ENCODE peak calls at places on chromosome 17, in six cellular contexts. Q, D, V, T, N and I are unnamed samples.

GRCh38 chr17:44909681-44910144 is 5.6 kb downstream of the GFAP start:
- DNase-seq in Q (no peak), D (no peak), V (no peak), T (no peak), N (no peak), I (no peak)

GRCh38 chr17:14545156-14545906 is 244.4 kb downstream of the HS3ST3B1 start:
- DNase-seq in Q (no peak), D (no peak), V (no peak), T (no peak), N (no peak), I (no peak)

GRCh38 chr17:4920351-4921048 is 11.6 kb upstream of the GP1BA start:
- DNase-seq in Q (no peak), D (no peak), V (no peak), T (no peak), N (no peak), I (no peak)

GRCh38 chr17:44360826-44361225 is 2.8 kb downstream of the FAM171A2 start:
- DNase-seq in Q (no peak), D (no peak), V (no peak), T (no peak), N (no peak), I (no peak)

GRCh38 chr17:45948498-45948880 is 50.6 kb upstream of the STH start:
- DNase-seq in Q (no peak), D (no peak), V (no peak), T (no peak), N (no peak), I (no peak)

GRCh38 chr17:17204041-17204591 is 2.0 kb downstream of the PLD6 start:
- DNase-seq in Q (no peak), D (no peak), V (no peak), T (peak; percentile 87), N (no peak), I (peak; percentile 82)

GRCh38 chr17:41456206-41456605 is 11.0 kb downstream of the KRT32 start:
- DNase-seq in Q (no peak), D (no peak), V (peak; percentile 51), T (no peak), N (no peak), I (no peak)

GRCh38 chr17:37755455-37755854 is 10.6 kb upstream of the HNF1B start:
- DNase-seq in Q (no peak), D (no peak), V (no peak), T (no peak), N (no peak), I (no peak)

GRCh38 chr17:12522743-12523181 is 142.9 kb upstream of the MYOCD start:
- DNase-seq in Q (no peak), D (no peak), V (peak; percentile 7), T (no peak), N (no peak), I (peak; percentile 32)

GRCh38 chr17:35082073-35082657 is 18.7 kb upstream of the RFFL start:
- DNase-seq in Q (no peak), D (no peak), V (no peak), T (no peak), N (no peak), I (no peak)

GRCh38 chr17:82049521-82049971 is 2.1 kb downstream of the RFNG start:
- DNase-seq in Q (no peak), D (no peak), V (no peak), T (no peak), N (no peak), I (peak; percentile 20)

GRCh38 chr17:57577751-57578607 is 167.1 kb downstream of the CCDC182 start:
- DNase-seq in Q (no peak), D (no peak), V (peak; percentile 26), T (no peak), N (no peak), I (peak; percentile 60)